ENCODE peak calls at places on chromosome 14, in four cellular contexts. U is WERI-Rb-1, L is HT-29, N is HEK293T. T is an unnamed sample.

GRCh38 chr14:36522347-36522971 is 2.4 kb upstream of the NKX2-1 start:
- DNase-seq in L (no peak), N (no peak), U (no peak), T (no peak)

GRCh38 chr14:62943202-62943601 is 102.1 kb downstream of the KCNH5 start:
- DNase-seq in U (no peak), N (no peak), L (no peak), T (peak)

GRCh38 chr14:93778453-93778852 is 9.8 kb downstream of the PRIMA1 start:
- DNase-seq in L (no peak), U (no peak), N (no peak), T (no peak)

GRCh38 chr14:99790978-99791376 is 2.2 kb upstream of the EML1 start:
- DNase-seq in L (no peak), N (no peak), U (no peak), T (no peak)

GRCh38 chr14:25350071-25350470 is 300.1 kb upstream of the STXBP6 start:
- DNase-seq in N (no peak), U (no peak), L (no peak), T (no peak)

GRCh38 chr14:69459122-69459521 is 25.4 kb upstream of the PLEKHD1 start:
- DNase-seq in U (no peak), L (no peak), N (no peak), T (no peak)

GRCh38 chr14:100859781-100860180 is 33.9 kb downstream of the MEG3 start:
- DNase-seq in N (no peak), U (no peak), L (no peak), T (no peak)

GRCh38 chr14:100120522-100121269 is 38.7 kb downstream of the DEGS2 start:
- DNase-seq in U (no peak), L (no peak), N (no peak), T (no peak)

GRCh38 chr14:50608302-50608851 is 48.4 kb downstream of the ATL1 start:
- DNase-seq in U (no peak), L (no peak), N (no peak), T (no peak)

GRCh38 chr14:64761441-64762043 is 57.3 kb downstream of the PLEKHG3 start:
- DNase-seq in N (no peak), U (no peak), L (no peak), T (peak)

T was measured in HFFc6.